ENCODE peak calls at places on chromosomes 1 and 21, in four cellular contexts. One of them, this sample, is unnamed.

GRCh38 chr1:3352952-3353331 is 101.5 kb upstream of the ARHGEF16 start:
- DNase-seq in kidney epithelial cell: peak
- DNase-seq in bronchial epithelial cell: no peak
- DNase-seq in SK-N-SH: no peak
- DNase-seq in this sample: peak

GRCh38 chr1:41918450-41919043 is at the start of gene HIVEP3:
- DNase-seq in kidney epithelial cell: no peak
- DNase-seq in bronchial epithelial cell: no peak
- DNase-seq in SK-N-SH: peak
- DNase-seq in this sample: no peak

GRCh38 chr21:44984792-44985440 is 45.1 kb downstream of the SLX9 start:
- DNase-seq in kidney epithelial cell: no peak
- DNase-seq in bronchial epithelial cell: no peak
- DNase-seq in SK-N-SH: peak
- DNase-seq in this sample: no peak

GRCh38 chr1:159790237-159790917 is 9.6 kb downstream of the DUSP23 start:
- DNase-seq in kidney epithelial cell: no peak
- DNase-seq in bronchial epithelial cell: peak
- DNase-seq in SK-N-SH: peak
- DNase-seq in this sample: no peak

GRCh38 chr1:245067257-245067656 is 87.5 kb upstream of the KIF26B start:
- DNase-seq in kidney epithelial cell: no peak
- DNase-seq in bronchial epithelial cell: no peak
- DNase-seq in SK-N-SH: no peak
- DNase-seq in this sample: no peak

GRCh38 chr1:78676347-78676982 is 26.8 kb downstream of the IFI44 start:
- DNase-seq in kidney epithelial cell: peak
- DNase-seq in bronchial epithelial cell: peak
- DNase-seq in SK-N-SH: peak
- DNase-seq in this sample: peak

GRCh38 chr1:105533996-105534395 is 1522.5 kb upstream of the PRMT6 start:
- DNase-seq in kidney epithelial cell: no peak
- DNase-seq in bronchial epithelial cell: no peak
- DNase-seq in SK-N-SH: no peak
- DNase-seq in this sample: no peak

GRCh38 chr1:6235302-6235680 is 473 bp downstream of the ICMT start:
- DNase-seq in kidney epithelial cell: no peak
- DNase-seq in bronchial epithelial cell: no peak
- DNase-seq in SK-N-SH: no peak
- DNase-seq in this sample: no peak

GRCh38 chr1:96361251-96361856 is 360.2 kb upstream of the PTBP2 start:
- DNase-seq in kidney epithelial cell: no peak
- DNase-seq in bronchial epithelial cell: no peak
- DNase-seq in SK-N-SH: no peak
- DNase-seq in this sample: no peak

GRCh38 chr1:220768127-220768601 is 18.5 kb upstream of the MTARC1 start:
- DNase-seq in kidney epithelial cell: no peak
- DNase-seq in bronchial epithelial cell: no peak
- DNase-seq in SK-N-SH: no peak
- DNase-seq in this sample: no peak

GRCh38 chr1:41475859-41476567 is 8.5 kb downstream of the EDN2 start:
- DNase-seq in kidney epithelial cell: no peak
- DNase-seq in bronchial epithelial cell: peak
- DNase-seq in SK-N-SH: no peak
- DNase-seq in this sample: no peak

GRCh38 chr1:59214764-59215208 is 82.1 kb upstream of the FGGY start:
- DNase-seq in kidney epithelial cell: no peak
- DNase-seq in bronchial epithelial cell: no peak
- DNase-seq in SK-N-SH: no peak
- DNase-seq in this sample: no peak

GRCh38 chr21:41750051-41750450 is 16.8 kb downstream of the RIPK4 start:
- DNase-seq in kidney epithelial cell: no peak
- DNase-seq in bronchial epithelial cell: no peak
- DNase-seq in SK-N-SH: no peak
- DNase-seq in this sample: no peak

GRCh38 chr21:46095106-46095719 is 2.7 kb upstream of the COL6A2 start:
- DNase-seq in kidney epithelial cell: no peak
- DNase-seq in bronchial epithelial cell: no peak
- DNase-seq in SK-N-SH: no peak
- DNase-seq in this sample: no peak

GRCh38 chr1:67496329-67496728 is 66.1 kb upstream of the SERBP1 start:
- DNase-seq in kidney epithelial cell: no peak
- DNase-seq in bronchial epithelial cell: no peak
- DNase-seq in SK-N-SH: no peak
- DNase-seq in this sample: no peak

GRCh38 chr1:40385437-40386310 is 12.1 kb downstream of the SMAP2 start:
- DNase-seq in kidney epithelial cell: no peak
- DNase-seq in bronchial epithelial cell: no peak
- DNase-seq in SK-N-SH: no peak
- DNase-seq in this sample: no peak

GRCh38 chr1:52904590-52905375 is 16.8 kb downstream of the ECHDC2 start:
- DNase-seq in kidney epithelial cell: no peak
- DNase-seq in bronchial epithelial cell: no peak
- DNase-seq in SK-N-SH: peak
- DNase-seq in this sample: no peak

GRCh38 chr1:168949672-168950071 is 156.8 kb upstream of the ATP1B1 start:
- DNase-seq in kidney epithelial cell: no peak
- DNase-seq in bronchial epithelial cell: no peak
- DNase-seq in SK-N-SH: no peak
- DNase-seq in this sample: no peak

GRCh38 chr1:2049517-2050481 is at the start of gene PRKCZ:
- DNase-seq in kidney epithelial cell: peak
- DNase-seq in bronchial epithelial cell: peak
- DNase-seq in SK-N-SH: peak
- DNase-seq in this sample: no peak

GRCh38 chr1:166974647-166975345 is 544 bp downstream of the ILDR2 start:
- DNase-seq in kidney epithelial cell: no peak
- DNase-seq in bronchial epithelial cell: no peak
- DNase-seq in SK-N-SH: no peak
- DNase-seq in this sample: no peak

GRCh38 chr1:65979145-65979544 is 186.4 kb downstream of the PDE4B start:
- DNase-seq in kidney epithelial cell: no peak
- DNase-seq in bronchial epithelial cell: no peak
- DNase-seq in SK-N-SH: no peak
- DNase-seq in this sample: no peak

GRCh38 chr1:164659621-164660414 is 100.8 kb downstream of the PBX1 start:
- DNase-seq in kidney epithelial cell: no peak
- DNase-seq in bronchial epithelial cell: peak
- DNase-seq in SK-N-SH: no peak
- DNase-seq in this sample: no peak
- H3K4me3 ChIP-seq in kidney epithelial cell: no peak
- H3K4me3 ChIP-seq in bronchial epithelial cell: no peak
- H3K4me3 ChIP-seq in SK-N-SH: no peak
- H3K4me3 ChIP-seq in this sample: no peak

GRCh38 chr1:55860816-55861519 is 645.8 kb upstream of the USP24 start:
- DNase-seq in kidney epithelial cell: no peak
- DNase-seq in bronchial epithelial cell: no peak
- DNase-seq in SK-N-SH: peak
- DNase-seq in this sample: no peak
- TF ChIP-seq CTCF in kidney epithelial cell: no peak
- TF ChIP-seq CTCF in bronchial epithelial cell: no peak
- TF ChIP-seq CTCF in SK-N-SH: no peak
- TF ChIP-seq CTCF in this sample: no peak

GRCh38 chr21:39641827-39642450 is 29.2 kb downstream of the B3GALT5 start:
- DNase-seq in kidney epithelial cell: no peak
- DNase-seq in bronchial epithelial cell: no peak
- DNase-seq in SK-N-SH: no peak
- DNase-seq in this sample: no peak
- H3K4me3 ChIP-seq in kidney epithelial cell: no peak
- H3K4me3 ChIP-seq in bronchial epithelial cell: no peak
- H3K4me3 ChIP-seq in SK-N-SH: no peak
- H3K4me3 ChIP-seq in this sample: no peak

DNA sequence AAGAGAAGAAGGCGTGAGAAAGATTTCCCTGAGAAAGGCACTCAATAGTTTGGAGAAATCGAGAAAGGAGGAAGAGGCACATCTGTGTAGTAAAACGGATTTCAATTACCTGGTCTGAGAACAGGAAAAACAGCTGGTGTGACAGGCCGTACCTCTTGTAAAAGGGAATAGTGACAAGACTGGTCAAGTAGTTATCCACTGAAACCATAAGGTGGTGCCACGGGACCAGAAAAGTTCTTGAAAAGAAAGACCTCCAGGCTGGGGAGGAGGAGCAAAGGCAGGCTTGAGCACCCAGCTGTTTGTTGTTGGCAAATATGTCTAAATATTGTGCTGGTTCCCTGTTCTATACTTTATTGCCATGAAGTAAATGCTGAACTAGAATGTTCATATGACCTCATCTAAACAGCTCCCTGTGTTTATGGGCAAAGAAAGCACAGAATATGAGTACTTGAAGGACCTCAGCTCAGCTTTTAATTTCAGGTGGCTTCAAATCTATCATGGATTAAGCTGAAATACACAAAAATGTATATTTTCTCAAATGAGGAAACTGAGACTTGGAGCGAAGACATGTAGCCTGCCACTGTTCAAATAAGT is 4.0 kb downstream of the HAO2 start:
- DNase-seq in kidney epithelial cell: no peak
- DNase-seq in bronchial epithelial cell: peak
- DNase-seq in SK-N-SH: no peak
- DNase-seq in this sample: no peak
- TF ChIP-seq CTCF in kidney epithelial cell: no peak
- TF ChIP-seq CTCF in bronchial epithelial cell: peak
- TF ChIP-seq CTCF in SK-N-SH: peak
- TF ChIP-seq CTCF in this sample: peak

DNA sequence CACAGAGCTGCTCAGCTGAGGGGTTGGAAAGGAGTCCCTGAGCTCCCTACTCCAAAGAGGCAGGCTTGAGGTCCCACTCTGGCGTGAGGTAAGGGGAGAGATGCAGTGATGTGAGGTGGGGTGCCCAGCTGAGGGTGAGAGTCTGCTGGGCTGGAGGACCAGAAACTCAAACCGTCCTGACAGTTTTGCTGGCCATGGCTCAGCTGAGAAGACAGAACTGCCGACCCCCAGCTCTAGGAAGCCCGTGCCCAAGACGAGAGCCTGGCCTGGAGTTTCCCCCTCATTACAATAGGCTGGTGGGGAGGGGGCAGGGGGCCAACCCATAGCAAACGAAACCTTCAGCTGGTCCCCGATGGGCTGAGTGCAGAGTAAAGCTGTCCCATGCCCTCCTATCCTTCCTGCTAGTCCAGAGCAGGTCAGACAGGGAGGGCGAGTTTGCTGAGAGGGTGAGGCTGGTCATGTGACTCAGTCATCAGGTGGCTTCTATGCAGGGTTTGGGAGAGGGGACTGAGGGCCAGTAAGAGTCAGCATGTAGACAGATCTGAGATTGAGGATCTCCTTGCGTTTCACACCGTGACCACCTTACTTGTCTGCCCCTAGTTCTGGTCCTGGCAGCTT is 129.3 kb downstream of the PRDM2 start:
- DNase-seq in kidney epithelial cell: no peak
- DNase-seq in bronchial epithelial cell: peak
- DNase-seq in SK-N-SH: peak
- DNase-seq in this sample: no peak
- H3K4me3 ChIP-seq in kidney epithelial cell: no peak
- H3K4me3 ChIP-seq in bronchial epithelial cell: peak
- H3K4me3 ChIP-seq in SK-N-SH: no peak
- H3K4me3 ChIP-seq in this sample: no peak

GRCh38 chr1:178017517-178017916 is 47.7 kb upstream of the SEC16B start:
- DNase-seq in kidney epithelial cell: no peak
- DNase-seq in bronchial epithelial cell: no peak
- DNase-seq in SK-N-SH: no peak
- DNase-seq in this sample: no peak

GRCh38 chr1:178020968-178021640 is 51.2 kb upstream of the SEC16B start:
- DNase-seq in kidney epithelial cell: no peak
- DNase-seq in bronchial epithelial cell: no peak
- DNase-seq in SK-N-SH: no peak
- DNase-seq in this sample: no peak

GRCh38 chr1:178021955-178022354 is 52.1 kb upstream of the SEC16B start:
- DNase-seq in kidney epithelial cell: no peak
- DNase-seq in bronchial epithelial cell: no peak
- DNase-seq in SK-N-SH: no peak
- DNase-seq in this sample: no peak

GRCh38 chr1:178023181-178023618 is 53.3 kb upstream of the SEC16B start:
- DNase-seq in kidney epithelial cell: no peak
- DNase-seq in bronchial epithelial cell: no peak
- DNase-seq in SK-N-SH: no peak
- DNase-seq in this sample: no peak

DNA sequence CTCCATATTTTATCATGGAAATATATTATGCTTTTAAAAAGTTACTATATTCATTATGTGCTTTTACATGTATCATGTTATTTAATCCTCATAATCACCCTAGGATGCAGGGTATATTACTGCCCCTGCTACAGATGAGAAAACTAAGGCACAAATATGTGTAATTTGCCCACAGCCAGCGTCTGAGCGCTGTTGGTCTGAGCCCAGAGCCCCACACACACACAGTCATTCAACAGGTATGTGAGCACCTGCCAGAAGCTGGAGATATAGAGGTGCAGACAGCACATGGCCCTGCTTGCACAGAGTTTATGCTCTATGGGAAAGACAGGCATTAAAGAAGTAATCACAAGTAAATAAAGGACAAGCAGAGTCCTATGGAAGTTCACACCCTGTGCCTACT is 49.8 kb upstream of the SEC16B start:
- DNase-seq in kidney epithelial cell: no peak
- DNase-seq in bronchial epithelial cell: peak
- DNase-seq in SK-N-SH: no peak
- DNase-seq in this sample: no peak
- TF ChIP-seq CTCF in kidney epithelial cell: no peak
- TF ChIP-seq CTCF in bronchial epithelial cell: no peak
- TF ChIP-seq CTCF in SK-N-SH: no peak
- TF ChIP-seq CTCF in this sample: no peak

DNA sequence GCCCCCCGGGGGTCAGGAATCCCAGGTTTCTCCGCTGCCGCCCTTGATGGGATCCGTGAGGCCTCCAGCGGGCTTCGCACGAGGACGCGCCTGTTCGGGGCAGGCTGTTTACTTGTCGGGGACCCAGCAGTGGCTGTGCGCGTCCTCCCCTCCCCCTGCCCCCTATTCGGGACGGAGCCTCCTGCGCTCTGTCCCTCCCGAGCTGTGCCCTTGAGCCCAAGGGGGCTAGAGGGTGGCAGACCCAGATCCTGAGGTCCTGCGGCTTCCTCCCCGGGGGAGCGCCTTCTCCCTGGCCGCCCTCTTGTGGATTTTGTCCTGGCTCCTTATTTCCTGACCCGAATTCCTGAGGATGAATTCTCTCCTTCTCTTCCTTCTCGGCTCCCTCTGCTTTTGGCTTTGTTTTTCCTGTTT is 38.4 kb downstream of the PIK3CD start:
- DNase-seq in kidney epithelial cell: no peak
- DNase-seq in bronchial epithelial cell: no peak
- DNase-seq in SK-N-SH: peak
- DNase-seq in this sample: no peak
- H3K4me3 ChIP-seq in kidney epithelial cell: peak
- H3K4me3 ChIP-seq in bronchial epithelial cell: peak
- H3K4me3 ChIP-seq in SK-N-SH: peak
- H3K4me3 ChIP-seq in this sample: peak

This sample was measured in epithelial cell of proximal tubule.